ENCODE peak calls at places on chromosomes 6 and 20, in four cellular contexts. One of them, this sample, is unnamed.

GRCh38 chr20:41483553-41483930 is 116.9 kb upstream of the EMILIN3 start:
- DNase-seq in COR-L47: no peak
- DNase-seq in stimulated activated CD4-positive, alpha-beta T cell treated with anti-CD3 and anti-CD28 coated beads, Interleukin-2, amount 100 ng/mL, for 24 hours: no peak
- DNase-seq in T-helper 1 cell: no peak
- DNase-seq in this sample: no peak

GRCh38 chr6:55578537-55579363 is at the start of gene HMGCLL1:
- DNase-seq in COR-L47: peak
- DNase-seq in stimulated activated CD4-positive, alpha-beta T cell treated with anti-CD3 and anti-CD28 coated beads, Interleukin-2, amount 100 ng/mL, for 24 hours: no peak
- DNase-seq in T-helper 1 cell: no peak
- DNase-seq in this sample: no peak

GRCh38 chr6:169965239-169965638 is 213.8 kb downstream of the ERMARD start:
- DNase-seq in COR-L47: no peak
- DNase-seq in stimulated activated CD4-positive, alpha-beta T cell treated with anti-CD3 and anti-CD28 coated beads, Interleukin-2, amount 100 ng/mL, for 24 hours: no peak
- DNase-seq in T-helper 1 cell: no peak
- DNase-seq in this sample: no peak

GRCh38 chr6:12818324-12818723 is 101.8 kb downstream of the PHACTR1 start:
- DNase-seq in COR-L47: no peak
- DNase-seq in stimulated activated CD4-positive, alpha-beta T cell treated with anti-CD3 and anti-CD28 coated beads, Interleukin-2, amount 100 ng/mL, for 24 hours: no peak
- DNase-seq in T-helper 1 cell: no peak
- DNase-seq in this sample: no peak

GRCh38 chr6:152094992-152095592 is 287.6 kb downstream of the ESR1 start:
- DNase-seq in COR-L47: no peak
- DNase-seq in stimulated activated CD4-positive, alpha-beta T cell treated with anti-CD3 and anti-CD28 coated beads, Interleukin-2, amount 100 ng/mL, for 24 hours: peak
- DNase-seq in T-helper 1 cell: no peak
- DNase-seq in this sample: no peak

GRCh38 chr6:135535989-135536414 is 38.5 kb upstream of the AHI1 start:
- DNase-seq in COR-L47: peak
- DNase-seq in stimulated activated CD4-positive, alpha-beta T cell treated with anti-CD3 and anti-CD28 coated beads, Interleukin-2, amount 100 ng/mL, for 24 hours: no peak
- DNase-seq in T-helper 1 cell: no peak
- DNase-seq in this sample: peak

GRCh38 chr6:26107935-26108334 is 20.7 kb downstream of the HFE start:
- DNase-seq in COR-L47: no peak
- DNase-seq in stimulated activated CD4-positive, alpha-beta T cell treated with anti-CD3 and anti-CD28 coated beads, Interleukin-2, amount 100 ng/mL, for 24 hours: no peak
- DNase-seq in T-helper 1 cell: no peak
- DNase-seq in this sample: no peak

GRCh38 chr6:108080010-108080780 is 5.7 kb upstream of the OSTM1 start:
- DNase-seq in COR-L47: no peak
- DNase-seq in stimulated activated CD4-positive, alpha-beta T cell treated with anti-CD3 and anti-CD28 coated beads, Interleukin-2, amount 100 ng/mL, for 24 hours: no peak
- DNase-seq in T-helper 1 cell: no peak
- DNase-seq in this sample: no peak

GRCh38 chr6:129575378-129576118 is 134.4 kb downstream of the ARHGAP18 start:
- DNase-seq in COR-L47: peak
- DNase-seq in stimulated activated CD4-positive, alpha-beta T cell treated with anti-CD3 and anti-CD28 coated beads, Interleukin-2, amount 100 ng/mL, for 24 hours: no peak
- DNase-seq in T-helper 1 cell: no peak
- DNase-seq in this sample: peak

GRCh38 chr6:107618672-107619071 is 128.8 kb downstream of the SOBP start:
- DNase-seq in COR-L47: no peak
- DNase-seq in stimulated activated CD4-positive, alpha-beta T cell treated with anti-CD3 and anti-CD28 coated beads, Interleukin-2, amount 100 ng/mL, for 24 hours: peak
- DNase-seq in T-helper 1 cell: no peak
- DNase-seq in this sample: peak

GRCh38 chr20:47241345-47241781 is 115.1 kb downstream of the ZMYND8 start:
- DNase-seq in COR-L47: no peak
- DNase-seq in stimulated activated CD4-positive, alpha-beta T cell treated with anti-CD3 and anti-CD28 coated beads, Interleukin-2, amount 100 ng/mL, for 24 hours: no peak
- DNase-seq in T-helper 1 cell: no peak
- DNase-seq in this sample: no peak

GRCh38 chr6:15089569-15090144 is 156.2 kb upstream of the JARID2 start:
- DNase-seq in COR-L47: no peak
- DNase-seq in stimulated activated CD4-positive, alpha-beta T cell treated with anti-CD3 and anti-CD28 coated beads, Interleukin-2, amount 100 ng/mL, for 24 hours: no peak
- DNase-seq in T-helper 1 cell: no peak
- DNase-seq in this sample: no peak

This sample was measured in CD8-positive, alpha-beta memory T cell.